ENCODE peak calls at places on chromosomes 11 and 22, in eight cellular contexts. M is endothelial cell of umbilical vein; X is fibroblast of pulmonary artery; Z is naive thymus-derived CD4-positive, alpha-beta T cell; R is cardiac fibroblast; Y is foreskin fibroblast; E is iPS DF 6.9; I is mesendoderm. G is an unnamed sample.

GRCh38 chr11:92867913-92868619 is 101.4 kb upstream of the MTNR1B start:
- DNase-seq in Y (no peak), R (no peak), E (no peak), X (no peak), Z (no peak), M (no peak), I (no peak), G (no peak)

GRCh38 chr11:61429346-61429690 is 457 bp downstream of the CPSF7 start:
- DNase-seq in E (peak), Y (peak), R (peak), I (peak), X (peak), M (peak), Z (no peak), G (no peak)

GRCh38 chr22:28620244-28620922 is 59.3 kb downstream of the TTC28 start:
- DNase-seq in Y (no peak), M (no peak), R (peak), E (no peak), Z (no peak), I (no peak), X (peak), G (no peak)

GRCh38 chr11:74279256-74279655 is 32.2 kb downstream of the P4HA3 start:
- DNase-seq in R (peak), Y (no peak), M (no peak), X (peak), I (no peak), E (no peak), Z (no peak), G (no peak)

GRCh38 chr11:20238712-20239111 is 78.4 kb upstream of the DBX1 start:
- DNase-seq in E (no peak), X (no peak), M (no peak), I (no peak), R (no peak), Z (no peak), Y (no peak), G (no peak)

GRCh38 chr22:49205401-49205800 is 622.3 kb downstream of the BRD1 start:
- DNase-seq in R (no peak), I (no peak), X (no peak), Y (no peak), M (no peak), Z (no peak), E (no peak), G (peak)

GRCh38 chr11:92111291-92111690 is 113.3 kb upstream of the FAT3 start:
- DNase-seq in I (no peak), Z (no peak), R (no peak), X (no peak), Y (no peak), E (no peak), M (no peak), G (no peak)

GRCh38 chr22:16807109-16807508 is 18.1 kb downstream of the XKR3 start:
- DNase-seq in M (no peak), Y (no peak), I (no peak), X (no peak), R (no peak), E (no peak), Z (no peak), G (no peak)

GRCh38 chr22:35039625-35040024 is 26.3 kb upstream of the ISX start:
- DNase-seq in I (no peak), X (no peak), E (no peak), R (no peak), M (no peak), Y (no peak), Z (no peak), G (no peak)

GRCh38 chr11:96869207-96869606 is 479.4 kb downstream of the JRKL start:
- DNase-seq in Z (no peak), X (peak), I (no peak), E (no peak), M (no peak), R (peak), Y (no peak), G (no peak)

GRCh38 chr11:1506981-1507380 is 20.4 kb upstream of the MOB2 start:
- DNase-seq in E (no peak), M (no peak), Z (no peak), X (no peak), R (no peak), Y (no peak), I (no peak), G (no peak)

GRCh38 chr11:43282607-43283440 is 29.0 kb upstream of the API5 start:
- DNase-seq in X (peak), Z (peak), R (peak), Y (peak), I (peak), E (no peak), M (peak), G (no peak)

GRCh38 chr22:17980638-17981051 is 43.7 kb downstream of the MICAL3 start:
- DNase-seq in X (peak), R (peak), M (peak), Y (peak), I (no peak), E (no peak), Z (no peak), G (no peak)

GRCh38 chr11:116300252-116300651 is 472.5 kb downstream of the BUD13 start:
- DNase-seq in Y (no peak), E (no peak), R (no peak), X (no peak), Z (no peak), I (peak), M (no peak), G (no peak)

GRCh38 chr11:34665077-34665835 is 44.4 kb downstream of the EHF start:
- DNase-seq in I (no peak), X (no peak), E (no peak), Y (no peak), Z (no peak), R (no peak), M (no peak), G (no peak)

GRCh38 chr11:79174045-79175008 is 266.5 kb downstream of the TENM4 start:
- DNase-seq in Y (peak), I (peak), R (no peak), E (peak), M (no peak), X (no peak), Z (no peak), G (no peak)

GRCh38 chr22:40008726-40009125 is 14.0 kb downstream of the FAM83F start:
- DNase-seq in E (no peak), I (peak), Y (no peak), X (no peak), Z (no peak), M (no peak), R (no peak), G (no peak)
- H3K4me3 ChIP-seq in E (no peak), I (no peak), Y (no peak), X (no peak), Z (no peak), M (no peak), R (no peak), G (no peak)

GRCh38 chr11:134338654-134339053 is 6.9 kb downstream of the GLB1L2 start:
- DNase-seq in E (no peak), M (no peak), R (no peak), Z (no peak), I (no peak), X (no peak), Y (no peak), G (no peak)
- H3K4me3 ChIP-seq in E (no peak), M (no peak), R (no peak), Z (no peak), I (no peak), X (no peak), Y (no peak), G (no peak)

GRCh38 chr11:3950996-3951662 is 95.7 kb downstream of the STIM1 start:
- DNase-seq in R (peak), E (peak), Z (no peak), I (peak), X (peak), M (no peak), Y (peak), G (no peak)
- H3K4me3 ChIP-seq in R (no peak), E (no peak), Z (no peak), I (no peak), X (no peak), M (no peak), Y (no peak), G (no peak)

DNA sequence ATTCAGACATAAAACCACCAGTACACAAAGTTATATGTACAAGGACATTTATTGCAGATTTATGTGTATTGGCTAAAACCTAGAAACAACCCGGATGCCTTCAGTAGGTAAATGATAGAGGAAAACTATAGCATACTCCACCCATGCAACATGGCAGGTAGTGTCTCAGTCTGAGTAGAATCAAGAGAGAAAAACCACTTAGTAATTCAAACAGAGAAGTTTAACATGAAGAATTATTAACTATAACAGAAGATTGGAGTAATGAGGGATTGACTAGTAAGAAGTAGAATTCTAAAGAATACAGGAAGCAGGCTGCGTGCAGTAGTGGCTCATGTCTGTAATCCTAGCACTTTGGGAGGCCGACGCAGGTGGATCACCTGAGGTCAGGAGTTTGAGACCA is 16.2 kb upstream of the SPTY2D1 start:
- DNase-seq in Y (no peak), R (no peak), M (no peak), E (no peak), Z (no peak), I (no peak), X (no peak), G (no peak)
- H3K4me3 ChIP-seq in Y (no peak), R (no peak), M (no peak), E (no peak), Z (no peak), I (no peak), X (no peak), G (no peak)

GRCh38 chr11:17389205-17389956 is 922 bp upstream of the KCNJ11 start:
- DNase-seq in I (peak), E (peak), Y (peak), M (peak), R (peak), X (peak), Z (peak), G (peak)
- H3K4me3 ChIP-seq in I (peak), E (peak), Y (peak), M (peak), R (peak), X (peak), Z (peak), G (peak)

DNA sequence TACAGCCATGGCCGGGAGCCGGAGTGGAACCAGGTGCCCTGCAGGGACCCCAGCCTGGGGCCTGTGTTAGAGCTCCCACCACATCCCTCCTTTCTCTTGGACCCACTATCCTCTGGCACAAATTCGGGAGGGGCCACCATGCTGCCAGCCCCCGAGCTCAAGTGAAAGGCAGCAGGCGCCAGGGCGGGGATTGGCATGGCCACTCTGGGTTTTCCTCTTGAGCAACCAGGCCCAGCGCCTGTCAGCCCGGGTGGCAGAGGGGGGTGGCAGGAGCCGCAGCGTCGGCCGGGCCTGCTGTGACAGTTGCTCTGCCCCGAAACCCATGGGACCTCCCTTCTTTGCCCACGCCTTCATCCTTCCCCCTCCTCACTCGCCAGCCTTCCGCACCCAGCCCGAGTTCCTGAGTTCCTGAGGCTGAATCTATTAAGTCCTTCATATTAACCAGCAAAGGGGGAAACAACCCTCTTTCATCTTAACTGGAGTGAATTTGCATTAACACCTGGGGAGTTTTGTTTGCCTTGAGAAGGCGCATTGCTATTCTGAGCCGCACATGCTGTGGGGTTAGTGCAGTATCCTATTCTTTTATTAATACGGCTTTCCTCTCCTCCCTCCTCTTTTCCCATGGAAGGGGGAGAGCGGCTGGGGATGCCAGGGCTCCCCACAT is 16.7 kb upstream of the CABP7 start:
- DNase-seq in M (no peak), Z (no peak), R (no peak), Y (no peak), E (no peak), X (no peak), I (no peak), G (no peak)
- H3K4me3 ChIP-seq in M (no peak), Z (no peak), R (no peak), Y (no peak), E (no peak), X (no peak), I (no peak), G (no peak)

GRCh38 chr11:123559418-123559817 is 95.0 kb downstream of the SCN3B start:
- DNase-seq in Y (peak), R (no peak), E (no peak), I (no peak), Z (no peak), M (no peak), X (no peak), G (no peak)
- H3K4me3 ChIP-seq in Y (peak), R (no peak), E (no peak), I (no peak), Z (no peak), M (no peak), X (no peak), G (peak)

DNA sequence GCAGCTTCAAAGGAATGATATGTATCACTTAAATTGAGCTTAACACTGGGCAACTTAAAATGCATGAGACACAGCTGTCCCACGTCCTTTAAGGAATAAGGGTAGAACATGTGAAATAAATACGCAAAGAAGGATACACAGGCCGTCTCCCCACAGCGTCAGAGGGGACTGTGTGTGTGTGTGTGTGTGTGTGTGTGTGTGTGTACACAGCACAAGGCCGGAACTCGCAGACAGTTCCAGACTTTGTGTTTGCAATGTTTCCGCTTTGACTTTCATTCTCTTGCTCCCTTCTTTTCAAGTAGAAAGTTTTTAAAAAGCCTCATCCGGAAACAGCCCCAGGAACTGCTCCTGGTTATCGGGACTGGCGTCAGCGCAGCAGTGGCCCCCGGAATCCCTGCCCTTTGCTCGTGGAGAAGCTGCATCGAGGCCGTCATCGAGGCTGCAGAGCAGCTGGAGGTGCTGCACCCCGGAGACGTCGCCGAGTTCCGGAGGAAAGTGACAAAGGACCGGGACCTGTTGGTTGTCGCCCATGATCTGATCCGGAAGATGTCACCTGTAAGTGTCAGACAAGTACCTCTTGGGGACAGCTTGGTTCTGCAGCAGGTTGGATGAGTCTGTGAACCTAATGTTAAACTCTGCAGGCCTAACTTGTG is 13.3 kb downstream of the FAM118A start:
- DNase-seq in M (no peak), X (no peak), E (no peak), Y (no peak), I (no peak), Z (no peak), R (no peak), G (no peak)
- H3K4me3 ChIP-seq in M (no peak), X (no peak), E (no peak), Y (no peak), I (no peak), Z (no peak), R (no peak), G (no peak)

DNA sequence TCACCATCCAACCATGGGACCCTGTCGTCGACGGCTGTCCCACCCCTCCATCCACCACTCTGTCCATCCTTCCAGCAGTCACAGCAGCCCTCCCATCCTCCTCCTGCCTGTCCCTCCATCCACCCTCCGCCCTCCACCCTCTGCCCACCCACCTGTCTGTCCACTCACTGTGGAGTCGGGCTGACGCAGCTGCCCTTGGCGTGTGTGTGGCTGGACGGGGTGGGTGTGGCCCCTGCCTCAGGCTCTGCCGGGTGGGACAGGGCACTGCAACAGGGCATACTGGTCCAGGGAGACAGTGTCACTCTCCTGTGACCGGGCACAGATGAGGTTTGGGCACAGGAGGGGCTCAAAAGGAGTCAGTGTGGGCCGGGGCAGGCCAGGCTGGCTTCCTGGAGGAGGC is 1.9 kb downstream of the PKP3 start:
- DNase-seq in R (no peak), Y (no peak), Z (no peak), I (no peak), M (no peak), E (no peak), X (no peak), G (no peak)
- H3K4me3 ChIP-seq in R (no peak), Y (no peak), Z (no peak), I (no peak), M (no peak), E (no peak), X (no peak), G (no peak)

DNA sequence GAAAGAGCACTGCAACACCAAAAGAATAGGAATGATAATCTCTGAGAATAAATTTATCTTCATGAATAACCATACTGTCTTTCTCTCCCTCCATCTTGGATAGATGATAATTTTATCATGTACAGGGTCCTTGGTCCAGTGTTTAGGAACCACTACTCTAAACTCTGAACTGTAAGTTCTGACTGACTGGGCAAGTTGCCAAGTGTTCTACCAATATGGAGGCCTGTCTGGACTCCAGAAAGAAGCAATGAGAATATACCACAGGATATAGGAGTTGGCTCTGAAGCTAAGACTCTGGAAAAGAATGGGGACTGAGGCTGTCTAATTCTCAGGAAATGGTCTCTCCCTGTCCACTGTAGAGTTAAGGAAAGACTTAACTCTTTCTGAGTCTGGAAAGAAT is 1.5 kb downstream of the FHIP1B start:
- DNase-seq in Z (no peak), Y (no peak), R (no peak), I (no peak), E (no peak), X (no peak), M (no peak), G (no peak)
- H3K4me3 ChIP-seq in Z (no peak), Y (no peak), R (no peak), I (no peak), E (no peak), X (no peak), M (no peak), G (no peak)

G was measured in breast epithelium.